ENCODE peak calls at places on chromosomes 1 and 21, in seven cellular contexts. One of them, this sample, is unnamed. For H3K27me3, the result is how much of the 10 kb centered on the place peaks cover.

GRCh38 chr1:205775015-205775716 is at the start of gene RAB29:
- DNase-seq in Peyer's patch: peak
- DNase-seq in CD8-positive, alpha-beta memory T cell: peak
- DNase-seq in mesendoderm: peak
- DNase-seq in psoas muscle: peak
- DNase-seq in GM23248: peak
- DNase-seq in cardiac muscle cell: peak
- DNase-seq in this sample: peak

GRCh38 chr1:166017395-166017794 is 149.4 kb downstream of the FAM78B start:
- DNase-seq in Peyer's patch: no peak
- DNase-seq in CD8-positive, alpha-beta memory T cell: no peak
- DNase-seq in mesendoderm: peak
- DNase-seq in psoas muscle: no peak
- DNase-seq in GM23248: no peak
- DNase-seq in cardiac muscle cell: peak
- DNase-seq in this sample: no peak

GRCh38 chr1:247366926-247367325 is 35.3 kb upstream of the ZNF496 start:
- DNase-seq in Peyer's patch: no peak
- DNase-seq in CD8-positive, alpha-beta memory T cell: no peak
- DNase-seq in mesendoderm: no peak
- DNase-seq in psoas muscle: no peak
- DNase-seq in GM23248: no peak
- DNase-seq in cardiac muscle cell: no peak
- DNase-seq in this sample: no peak

GRCh38 chr1:7988576-7988975 is 27.1 kb downstream of the PARK7 start:
- DNase-seq in Peyer's patch: no peak
- DNase-seq in CD8-positive, alpha-beta memory T cell: no peak
- DNase-seq in mesendoderm: peak
- DNase-seq in psoas muscle: no peak
- DNase-seq in GM23248: peak
- DNase-seq in cardiac muscle cell: no peak
- DNase-seq in this sample: no peak

GRCh38 chr1:55812281-55812680 is 597.1 kb upstream of the USP24 start:
- DNase-seq in Peyer's patch: no peak
- DNase-seq in CD8-positive, alpha-beta memory T cell: no peak
- DNase-seq in mesendoderm: no peak
- DNase-seq in psoas muscle: no peak
- DNase-seq in GM23248: peak
- DNase-seq in cardiac muscle cell: no peak
- DNase-seq in this sample: no peak

GRCh38 chr21:42400525-42400924 is 3.2 kb upstream of the UBASH3A start:
- DNase-seq in Peyer's patch: no peak
- DNase-seq in CD8-positive, alpha-beta memory T cell: no peak
- DNase-seq in mesendoderm: peak
- DNase-seq in psoas muscle: no peak
- DNase-seq in GM23248: peak
- DNase-seq in cardiac muscle cell: no peak
- DNase-seq in this sample: no peak

GRCh38 chr1:204574856-204575145 is 58.6 kb downstream of the MDM4 start:
- DNase-seq in Peyer's patch: no peak
- DNase-seq in CD8-positive, alpha-beta memory T cell: no peak
- DNase-seq in mesendoderm: no peak
- DNase-seq in psoas muscle: no peak
- DNase-seq in GM23248: no peak
- DNase-seq in cardiac muscle cell: no peak
- DNase-seq in this sample: no peak

GRCh38 chr1:187443939-187444338 is 615.2 kb downstream of the PLA2G4A start:
- DNase-seq in Peyer's patch: no peak
- DNase-seq in CD8-positive, alpha-beta memory T cell: no peak
- DNase-seq in mesendoderm: no peak
- DNase-seq in psoas muscle: no peak
- DNase-seq in GM23248: no peak
- DNase-seq in cardiac muscle cell: peak
- DNase-seq in this sample: no peak

GRCh38 chr1:84996846-84997666 is at the start of gene MCOLN2:
- DNase-seq in Peyer's patch: peak
- DNase-seq in CD8-positive, alpha-beta memory T cell: peak
- DNase-seq in mesendoderm: peak
- DNase-seq in psoas muscle: peak
- DNase-seq in GM23248: peak
- DNase-seq in cardiac muscle cell: peak
- DNase-seq in this sample: peak

GRCh38 chr1:35591211-35591610 is 18.1 kb downstream of the TFAP2E start:
- DNase-seq in Peyer's patch: no peak
- DNase-seq in CD8-positive, alpha-beta memory T cell: no peak
- DNase-seq in mesendoderm: no peak
- DNase-seq in psoas muscle: no peak
- DNase-seq in GM23248: no peak
- DNase-seq in cardiac muscle cell: no peak
- DNase-seq in this sample: no peak

GRCh38 chr1:78688701-78689100 is 39.1 kb downstream of the IFI44 start:
- DNase-seq in Peyer's patch: no peak
- DNase-seq in CD8-positive, alpha-beta memory T cell: no peak
- DNase-seq in mesendoderm: peak
- DNase-seq in psoas muscle: no peak
- DNase-seq in GM23248: peak
- DNase-seq in cardiac muscle cell: no peak
- DNase-seq in this sample: no peak

GRCh38 chr1:156619582-156619955 is 354 bp downstream of the HAPLN2 start:
- DNase-seq in Peyer's patch: no peak
- DNase-seq in CD8-positive, alpha-beta memory T cell: no peak
- DNase-seq in mesendoderm: no peak
- DNase-seq in psoas muscle: no peak
- DNase-seq in GM23248: no peak
- DNase-seq in cardiac muscle cell: no peak
- DNase-seq in this sample: no peak

DNA sequence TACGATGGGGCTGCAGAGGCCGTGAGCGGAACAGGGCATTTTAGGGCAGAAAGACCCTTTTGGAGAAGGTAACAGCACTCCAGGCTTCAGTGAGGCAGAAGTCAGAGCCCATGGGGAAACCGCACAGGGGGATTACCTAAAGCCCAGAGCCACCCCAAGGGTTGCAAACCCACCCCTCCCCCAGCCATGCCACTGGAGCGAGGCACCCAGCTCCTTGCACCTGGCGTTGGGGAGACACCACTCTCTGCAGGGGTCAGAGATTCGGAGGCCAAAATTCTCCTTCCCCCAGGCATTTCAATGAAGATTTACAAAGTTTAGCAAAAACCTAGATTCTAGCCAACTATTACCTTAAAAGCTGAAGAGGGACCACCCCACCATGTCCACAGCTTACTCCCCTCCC is 38.4 kb upstream of the CCDC27 start:
- DNase-seq in Peyer's patch: no peak
- DNase-seq in CD8-positive, alpha-beta memory T cell: no peak
- DNase-seq in mesendoderm: no peak
- DNase-seq in psoas muscle: no peak
- DNase-seq in GM23248: no peak
- DNase-seq in cardiac muscle cell: no peak
- DNase-seq in this sample: no peak
- H3K27me3 ChIP-seq in Peyer's patch: under half
- H3K27me3 ChIP-seq in CD8-positive, alpha-beta memory T cell: under half
- H3K27me3 ChIP-seq in mesendoderm: under half
- H3K27me3 ChIP-seq in psoas muscle: under half
- H3K27me3 ChIP-seq in GM23248: under half
- H3K27me3 ChIP-seq in cardiac muscle cell: under half
- H3K27me3 ChIP-seq in this sample: half or more

DNA sequence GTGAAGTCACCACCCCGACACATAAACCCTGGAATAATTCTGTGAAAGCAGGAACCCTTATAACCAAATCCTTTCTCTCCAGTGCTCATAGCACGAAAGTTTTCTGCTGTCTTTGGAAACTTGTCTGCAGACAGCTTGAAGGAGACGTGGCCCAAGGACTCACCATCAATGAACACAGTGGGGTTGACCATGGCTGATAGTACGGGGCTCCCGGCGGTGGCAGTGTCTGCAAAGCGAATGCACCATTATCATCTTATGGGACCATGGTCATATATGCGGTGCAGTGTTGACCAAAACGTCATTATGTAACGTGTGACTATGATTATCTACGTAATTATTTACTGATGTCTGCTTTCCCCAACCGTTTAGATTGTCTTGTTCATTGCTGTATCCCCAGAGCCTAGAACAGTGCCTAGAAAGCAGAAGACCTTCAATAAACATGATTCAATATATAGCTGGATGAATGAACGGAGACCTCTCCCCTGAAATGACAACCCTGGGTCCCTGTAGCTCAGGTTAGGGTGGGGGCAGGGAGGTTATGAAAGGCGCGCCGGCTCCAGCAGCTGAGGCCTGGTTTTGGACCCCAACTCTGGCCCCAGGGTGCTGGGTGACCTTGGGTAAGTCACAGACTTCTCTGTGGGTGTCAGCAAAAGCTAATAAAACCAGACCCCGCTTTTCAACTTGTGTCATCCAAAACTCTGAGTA is 128.4 kb upstream of the ZBTB40 start:
- DNase-seq in Peyer's patch: no peak
- DNase-seq in CD8-positive, alpha-beta memory T cell: no peak
- DNase-seq in mesendoderm: no peak
- DNase-seq in psoas muscle: no peak
- DNase-seq in GM23248: no peak
- DNase-seq in cardiac muscle cell: no peak
- DNase-seq in this sample: no peak
- H3K27me3 ChIP-seq in Peyer's patch: under half
- H3K27me3 ChIP-seq in CD8-positive, alpha-beta memory T cell: under half
- H3K27me3 ChIP-seq in mesendoderm: under half
- H3K27me3 ChIP-seq in psoas muscle: under half
- H3K27me3 ChIP-seq in GM23248: under half
- H3K27me3 ChIP-seq in cardiac muscle cell: under half
- H3K27me3 ChIP-seq in this sample: under half

DNA sequence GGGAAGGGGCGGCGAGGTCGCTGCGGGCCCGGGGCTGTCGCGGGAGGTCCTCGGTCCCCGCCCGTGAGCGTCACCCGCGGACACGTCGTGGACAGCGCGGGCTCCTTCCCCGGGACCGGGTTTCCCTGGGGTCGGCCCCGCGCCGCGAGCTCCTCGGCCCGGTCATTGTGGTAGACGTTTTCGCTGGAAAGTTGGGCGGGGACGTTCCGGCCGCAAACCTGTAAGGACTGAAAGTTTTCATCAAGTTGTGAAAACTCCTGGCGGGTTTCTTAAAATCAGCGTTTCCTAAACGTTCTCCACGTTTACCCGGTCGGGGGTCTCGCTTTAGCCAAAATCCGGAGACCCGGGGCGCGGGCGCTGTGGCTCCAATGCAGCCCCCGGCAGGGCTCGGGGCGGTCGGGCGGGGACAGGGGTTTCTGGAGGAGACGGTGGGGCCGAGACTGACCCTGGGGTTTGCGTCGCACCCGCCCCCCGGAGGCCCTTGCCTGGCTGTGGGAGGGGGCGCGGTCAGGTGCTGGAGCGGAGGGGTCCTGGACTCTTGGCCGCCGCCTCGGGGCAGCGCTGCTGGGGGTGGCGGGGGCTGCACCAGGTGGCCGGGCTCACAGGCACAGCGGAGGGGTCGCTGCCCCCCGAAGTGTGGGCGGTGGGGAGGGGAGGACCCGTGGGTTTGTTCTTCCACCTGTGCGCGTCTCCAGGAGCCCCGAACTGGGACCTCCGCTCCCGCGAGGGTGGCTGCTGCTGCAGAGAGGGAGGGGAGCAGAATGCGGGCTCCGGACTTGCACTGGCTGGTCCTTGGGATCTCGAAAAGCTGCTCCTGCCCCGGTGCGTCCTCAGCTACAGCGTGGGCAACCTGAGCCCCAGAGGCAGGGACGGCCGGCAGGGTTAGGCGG is 827 bp downstream of the PRKCZ start:
- DNase-seq in Peyer's patch: no peak
- DNase-seq in CD8-positive, alpha-beta memory T cell: no peak
- DNase-seq in mesendoderm: peak
- DNase-seq in psoas muscle: no peak
- DNase-seq in GM23248: no peak
- DNase-seq in cardiac muscle cell: peak
- DNase-seq in this sample: no peak
- H3K27me3 ChIP-seq in Peyer's patch: under half
- H3K27me3 ChIP-seq in CD8-positive, alpha-beta memory T cell: under half
- H3K27me3 ChIP-seq in mesendoderm: under half
- H3K27me3 ChIP-seq in psoas muscle: under half
- H3K27me3 ChIP-seq in GM23248: under half
- H3K27me3 ChIP-seq in cardiac muscle cell: under half
- H3K27me3 ChIP-seq in this sample: under half

GRCh38 chr1:2830761-2831425 is 29.4 kb upstream of the TTC34 start:
- DNase-seq in Peyer's patch: no peak
- DNase-seq in CD8-positive, alpha-beta memory T cell: peak
- DNase-seq in mesendoderm: no peak
- DNase-seq in psoas muscle: no peak
- DNase-seq in GM23248: no peak
- DNase-seq in cardiac muscle cell: no peak
- DNase-seq in this sample: peak

GRCh38 chr1:2831596-2832212 is 30.2 kb upstream of the TTC34 start:
- DNase-seq in Peyer's patch: no peak
- DNase-seq in CD8-positive, alpha-beta memory T cell: peak
- DNase-seq in mesendoderm: no peak
- DNase-seq in psoas muscle: no peak
- DNase-seq in GM23248: no peak
- DNase-seq in cardiac muscle cell: no peak
- DNase-seq in this sample: no peak

GRCh38 chr1:2833454-2834145 is 32.1 kb upstream of the TTC34 start:
- DNase-seq in Peyer's patch: no peak
- DNase-seq in CD8-positive, alpha-beta memory T cell: peak
- DNase-seq in mesendoderm: no peak
- DNase-seq in psoas muscle: no peak
- DNase-seq in GM23248: no peak
- DNase-seq in cardiac muscle cell: no peak
- DNase-seq in this sample: peak

GRCh38 chr1:2834146-2834475 is 32.6 kb upstream of the TTC34 start:
- DNase-seq in Peyer's patch: no peak
- DNase-seq in CD8-positive, alpha-beta memory T cell: no peak
- DNase-seq in mesendoderm: no peak
- DNase-seq in psoas muscle: no peak
- DNase-seq in GM23248: no peak
- DNase-seq in cardiac muscle cell: no peak
- DNase-seq in this sample: peak

DNA sequence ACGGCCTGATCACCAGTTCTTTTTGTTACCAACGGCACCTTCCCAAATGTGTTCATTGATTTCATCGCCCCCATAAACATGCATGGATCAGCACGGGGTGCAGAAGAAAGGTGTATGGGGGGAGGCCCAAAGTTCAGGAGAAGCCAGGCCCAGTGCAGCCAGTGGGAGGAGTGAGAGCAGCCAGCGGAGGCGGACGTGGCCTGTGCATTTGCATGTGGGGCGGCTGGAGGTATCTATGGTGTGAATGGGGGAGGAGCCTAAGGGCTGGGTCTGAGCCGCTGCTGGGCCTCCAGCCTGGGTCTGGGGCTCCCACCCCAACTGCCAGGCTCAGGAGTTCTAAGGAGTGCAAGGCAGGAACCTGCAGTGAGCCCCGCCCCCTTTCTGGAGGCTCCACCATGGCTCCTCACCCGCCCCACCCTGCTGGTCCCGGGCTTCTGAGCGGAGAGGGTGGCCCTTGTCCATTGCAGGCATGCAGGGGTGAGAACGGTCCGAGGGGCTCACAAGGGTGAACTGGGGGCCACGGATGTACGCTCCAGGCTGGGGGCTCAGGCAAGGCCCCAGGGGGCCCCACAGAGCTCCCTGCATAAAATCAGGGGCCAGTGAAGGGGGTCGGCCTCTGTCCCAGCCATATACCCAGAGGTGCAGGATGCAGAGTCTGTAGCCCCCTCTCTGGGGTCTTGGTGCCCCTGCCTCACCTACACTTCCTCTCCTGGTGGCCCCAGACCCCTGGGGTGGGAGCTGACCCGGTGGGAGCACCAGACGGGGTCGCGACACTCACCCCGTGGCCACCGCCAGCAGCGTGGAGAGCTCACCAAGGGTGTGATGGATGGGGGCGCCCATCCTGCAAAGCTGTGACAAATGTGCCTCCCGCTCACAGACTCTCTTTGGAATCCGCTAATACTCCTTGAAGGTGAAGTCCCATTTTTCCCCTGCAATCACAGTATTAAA is 31.3 kb upstream of the TTC34 start:
- DNase-seq in Peyer's patch: no peak
- DNase-seq in CD8-positive, alpha-beta memory T cell: peak
- DNase-seq in mesendoderm: no peak
- DNase-seq in psoas muscle: no peak
- DNase-seq in GM23248: no peak
- DNase-seq in cardiac muscle cell: no peak
- DNase-seq in this sample: peak
- H3K27me3 ChIP-seq in Peyer's patch: under half
- H3K27me3 ChIP-seq in CD8-positive, alpha-beta memory T cell: under half
- H3K27me3 ChIP-seq in mesendoderm: under half
- H3K27me3 ChIP-seq in psoas muscle: under half
- H3K27me3 ChIP-seq in GM23248: under half
- H3K27me3 ChIP-seq in cardiac muscle cell: under half
- H3K27me3 ChIP-seq in this sample: under half

This sample was measured in lower lobe of right lung.